ENCODE peak calls at places on chromosomes 3 and 15, in four cellular contexts. N is colonic mucosa, L is uterus, Z is hepatocyte. Q is an unnamed sample.

GRCh38 chr3:54999801-55000200 is 71.9 kb upstream of the LRTM1 start:
- DNase-seq in N (no peak), L (no peak), Z (peak), Q (no peak)

GRCh38 chr3:126465928-126466564 is 9.6 kb downstream of the ZXDC start:
- DNase-seq in N (no peak), L (no peak), Z (no peak), Q (no peak)

GRCh38 chr3:153960701-153961100 is 160.5 kb upstream of the ARHGEF26 start:
- DNase-seq in N (no peak), L (no peak), Z (no peak), Q (no peak)

GRCh38 chr3:104604326-104605010 is 762.2 kb upstream of the ALCAM start:
- DNase-seq in N (no peak), L (no peak), Z (no peak), Q (no peak)

GRCh38 chr3:74139648-74140047 is 474.8 kb downstream of the CNTN3 start:
- DNase-seq in N (no peak), L (no peak), Z (no peak), Q (no peak)

GRCh38 chr3:30203301-30203700 is 403.1 kb upstream of the TGFBR2 start:
- DNase-seq in N (no peak), L (no peak), Z (no peak), Q (no peak)

GRCh38 chr3:72303926-72304325 is 519.0 kb upstream of the PROK2 start:
- DNase-seq in N (no peak), L (no peak), Z (no peak), Q (no peak)

GRCh38 chr3:23264413-23264812 is 61.3 kb downstream of the UBE2E2 start:
- DNase-seq in N (no peak), L (no peak), Z (no peak), Q (no peak)

GRCh38 chr15:40061212-40061901 is 22.4 kb upstream of the SRP14 start:
- DNase-seq in N (no peak), L (no peak), Z (no peak), Q (no peak)

GRCh38 chr3:183210341-183210740 is 42.7 kb upstream of the B3GNT5 start:
- DNase-seq in N (no peak), L (no peak), Z (no peak), Q (no peak)

GRCh38 chr3:10353661-10354372 is 32.9 kb upstream of the SEC13 start:
- DNase-seq in N (no peak), L (no peak), Z (no peak), Q (no peak)

Q was measured in gastrocnemius medialis.